ENCODE peak calls at places on chromosomes 1 and 21, in seven cellular contexts. L, W, J, O, F, I and G are unnamed samples.

GRCh38 chr1:212125654-212126053 is 90.1 kb downstream of the DTL start:
- DNase-seq in L (no peak), W (peak), J (no peak), O (no peak), F (no peak), I (no peak), G (no peak)

GRCh38 chr21:24042687-24043086 is 1564.6 kb downstream of the MRPL39 start:
- DNase-seq in L (no peak), W (no peak), J (no peak), O (no peak), F (no peak), I (no peak), G (no peak)

GRCh38 chr1:30603081-30603858 is 120.1 kb downstream of the MATN1 start:
- DNase-seq in L (no peak), W (no peak), J (no peak), O (no peak), F (no peak), I (no peak), G (no peak)

GRCh38 chr21:38269567-38269917 is 12.8 kb downstream of the KCNJ15 start:
- DNase-seq in L (no peak), W (no peak), J (peak), O (peak), F (no peak), I (no peak), G (no peak)

GRCh38 chr1:189851806-189852367 is 625.8 kb downstream of the BRINP3 start:
- DNase-seq in L (no peak), W (no peak), J (no peak), O (no peak), F (no peak), I (peak), G (no peak)

GRCh38 chr1:68201546-68202238 is 30.6 kb downstream of the WLS start:
- DNase-seq in L (no peak), W (no peak), J (no peak), O (no peak), F (no peak), I (peak), G (peak)

GRCh38 chr1:14259191-14259757 is 339.2 kb upstream of the KAZN start:
- DNase-seq in L (peak), W (peak), J (peak), O (no peak), F (peak), I (peak), G (peak)

GRCh38 chr1:16205891-16206546 is 6.4 kb downstream of the ARHGEF19 start:
- DNase-seq in L (no peak), W (no peak), J (no peak), O (no peak), F (no peak), I (no peak), G (no peak)

GRCh38 chr1:6743189-6744101 is 41.8 kb upstream of the CAMTA1 start:
- DNase-seq in L (peak), W (peak), J (peak), O (peak), F (peak), I (peak), G (peak)

GRCh38 chr1:150613061-150613920 is 16.1 kb downstream of the ENSA start:
- DNase-seq in L (peak), W (no peak), J (peak), O (no peak), F (no peak), I (peak), G (peak)

GRCh38 chr1:245156736-245157505 is 2.1 kb downstream of the KIF26B start:
- DNase-seq in L (no peak), W (no peak), J (peak), O (peak), F (no peak), I (peak), G (peak)

GRCh38 chr1:234342749-234343148 is 30.5 kb upstream of the COA6 start:
- DNase-seq in L (no peak), W (no peak), J (no peak), O (no peak), F (no peak), I (no peak), G (no peak)

GRCh38 chr1:226584164-226584563 is 35.6 kb downstream of the STUM start:
- DNase-seq in L (no peak), W (no peak), J (no peak), O (no peak), F (no peak), I (no peak), G (no peak)

GRCh38 chr1:39317910-39318633 is 113.6 kb downstream of the MACF1 start:
- DNase-seq in L (peak), W (peak), J (no peak), O (no peak), F (no peak), I (peak), G (no peak)

GRCh38 chr1:11661105-11661504 is 2.9 kb upstream of the FBXO6 start:
- DNase-seq in L (no peak), W (no peak), J (no peak), O (no peak), F (no peak), I (no peak), G (no peak)

GRCh38 chr1:175725684-175726083 is 17.7 kb downstream of the TNR start:
- DNase-seq in L (no peak), W (no peak), J (peak), O (peak), F (no peak), I (peak), G (no peak)

GRCh38 chr1:78779831-78780230 is 130.2 kb downstream of the IFI44 start:
- DNase-seq in L (no peak), W (no peak), J (peak), O (no peak), F (no peak), I (peak), G (peak)

GRCh38 chr1:156160000-156160743 is 6.8 kb downstream of the SEMA4A start:
- DNase-seq in L (peak), W (no peak), J (no peak), O (peak), F (no peak), I (no peak), G (no peak)

GRCh38 chr1:156337888-156338179 is 258 bp downstream of the CCT3 start:
- DNase-seq in L (no peak), W (no peak), J (no peak), O (no peak), F (no peak), I (no peak), G (no peak)

GRCh38 chr1:205632374-205633169 is 761 bp upstream of the ELK4 start:
- DNase-seq in L (no peak), W (no peak), J (no peak), O (no peak), F (no peak), I (no peak), G (peak)

GRCh38 chr1:206846475-206846874 is 18.9 kb upstream of the IL20 start:
- DNase-seq in L (no peak), W (no peak), J (no peak), O (no peak), F (no peak), I (no peak), G (no peak)

GRCh38 chr21:31218830-31219608 is 125.0 kb downstream of the TIAM1 start:
- DNase-seq in L (peak), W (peak), J (peak), O (no peak), F (peak), I (peak), G (peak)

GRCh38 chr1:25971044-25971881 is 26.6 kb downstream of the PAFAH2 start:
- DNase-seq in L (no peak), W (no peak), J (no peak), O (peak), F (no peak), I (no peak), G (no peak)

GRCh38 chr1:5939268-5940060 is 52.8 kb downstream of the NPHP4 start:
- DNase-seq in L (no peak), W (no peak), J (no peak), O (no peak), F (no peak), I (no peak), G (no peak)

GRCh38 chr1:2028870-2029560 is 9.9 kb downstream of the GABRD start:
- DNase-seq in L (no peak), W (no peak), J (no peak), O (no peak), F (no peak), I (no peak), G (no peak)

GRCh38 chr1:225868631-225869330 is 13.4 kb downstream of the TMEM63A start:
- DNase-seq in L (no peak), W (no peak), J (no peak), O (no peak), F (no peak), I (no peak), G (no peak)

GRCh38 chr21:38505654-38506523 is 7.6 kb upstream of the ERG start:
- DNase-seq in L (no peak), W (no peak), J (peak), O (peak), F (no peak), I (peak), G (peak)

GRCh38 chr1:181028241-181029014 is 5.4 kb upstream of the MR1 start:
- DNase-seq in L (no peak), W (no peak), J (peak), O (no peak), F (no peak), I (peak), G (peak)

GRCh38 chr1:29673669-29674624 is 437.6 kb downstream of the PTPRU start:
- DNase-seq in L (no peak), W (no peak), J (no peak), O (no peak), F (no peak), I (no peak), G (no peak)

GRCh38 chr1:25360596-25361581 is 22.8 kb downstream of the TMEM50A start:
- DNase-seq in L (peak), W (no peak), J (peak), O (no peak), F (no peak), I (peak), G (peak)

GRCh38 chr1:61426254-61426653 is 298.7 kb downstream of the TM2D1 start:
- DNase-seq in L (peak), W (no peak), J (no peak), O (no peak), F (no peak), I (no peak), G (no peak)

GRCh38 chr1:234296481-234296880 is 76.8 kb upstream of the COA6 start:
- DNase-seq in L (no peak), W (no peak), J (no peak), O (no peak), F (no peak), I (no peak), G (no peak)

GRCh38 chr1:106785136-106785535 is 271.3 kb upstream of the PRMT6 start:
- DNase-seq in L (no peak), W (no peak), J (no peak), O (no peak), F (no peak), I (peak), G (no peak)

GRCh38 chr1:18419845-18420184 is 60.9 kb upstream of the KLHDC7A start:
- DNase-seq in L (no peak), W (no peak), J (no peak), O (no peak), F (no peak), I (no peak), G (no peak)

GRCh38 chr21:44344541-44345183 is 5.5 kb upstream of the CFAP410 start:
- DNase-seq in L (no peak), W (peak), J (no peak), O (no peak), F (no peak), I (no peak), G (no peak)

GRCh38 chr1:177183801-177184200 is 13.0 kb downstream of the BRINP2 start:
- DNase-seq in L (no peak), W (no peak), J (no peak), O (no peak), F (no peak), I (no peak), G (no peak)

GRCh38 chr1:177181631-177182291 is 11.0 kb downstream of the BRINP2 start:
- DNase-seq in L (peak), W (peak), J (peak), O (peak), F (peak), I (peak), G (peak)

GRCh38 chr1:177190308-177190970 is 19.7 kb downstream of the BRINP2 start:
- DNase-seq in L (no peak), W (no peak), J (peak), O (no peak), F (no peak), I (no peak), G (no peak)

GRCh38 chr1:177181280-177181630 is 10.5 kb downstream of the BRINP2 start:
- DNase-seq in L (no peak), W (no peak), J (no peak), O (peak), F (no peak), I (no peak), G (no peak)

DNA sequence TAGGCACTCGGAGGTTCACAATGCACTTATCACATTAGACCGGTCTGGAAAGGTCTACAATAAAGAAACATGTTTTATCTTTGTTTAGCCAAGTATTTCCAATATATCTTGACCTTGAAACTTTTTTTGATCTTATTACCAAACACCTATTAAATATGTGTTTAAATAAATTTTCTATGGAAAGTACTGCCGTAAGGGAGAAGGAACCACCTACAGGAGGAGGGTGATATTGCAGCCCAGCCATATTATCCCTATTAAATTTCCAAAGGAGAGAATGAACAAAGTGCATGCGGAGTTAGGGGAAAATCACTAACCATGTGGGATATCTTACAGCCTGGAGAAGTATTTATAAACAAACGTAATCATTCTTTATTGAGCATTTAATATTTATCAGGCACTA is 14.5 kb downstream of the BRINP2 start:
- DNase-seq in L (no peak), W (no peak), J (peak), O (peak), F (no peak), I (no peak), G (no peak)
- TF ChIP-seq CTCF in L (peak), W (no peak), J (peak), O (peak), F (no peak), I (peak), G (peak)

DNA sequence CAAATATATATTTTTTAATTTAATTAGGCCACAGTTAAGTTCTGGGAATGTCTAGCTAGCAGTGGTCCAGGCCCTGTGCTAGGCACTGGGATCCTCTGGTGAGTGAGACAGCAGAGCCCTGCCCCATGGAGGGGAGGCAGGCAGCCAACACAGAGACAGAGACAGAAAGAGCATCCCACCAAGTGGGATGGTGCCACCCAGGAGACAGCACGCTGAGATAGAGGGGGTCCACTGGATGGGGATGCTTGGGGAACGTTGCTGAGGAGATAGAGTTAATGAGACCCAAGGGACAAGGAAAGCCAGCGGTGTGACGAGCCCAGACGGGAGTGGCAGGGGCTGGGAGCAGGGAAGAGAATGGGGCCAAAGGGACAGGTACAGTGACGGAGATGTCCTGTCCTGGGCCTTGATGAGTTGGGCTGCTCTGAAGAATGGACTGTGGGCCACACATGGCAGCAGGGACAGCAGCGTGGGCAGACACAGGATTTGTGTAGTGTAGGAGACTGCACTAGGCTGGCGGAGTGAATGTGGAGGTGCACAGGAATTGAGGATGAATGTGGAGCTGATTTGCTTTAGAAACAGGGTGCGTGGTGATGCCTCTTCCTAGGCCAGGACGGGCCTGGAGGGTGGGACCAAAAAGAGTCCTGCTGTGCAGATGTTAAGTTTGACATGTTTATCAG is 22.8 kb downstream of the RAB4A start:
- DNase-seq in L (no peak), W (no peak), J (no peak), O (no peak), F (no peak), I (no peak), G (no peak)
- H3K4me3 ChIP-seq in L (no peak), W (no peak), J (no peak), O (no peak), F (no peak), I (no peak), G (no peak)

GRCh38 chr1:23798662-23799142 is 1.9 kb downstream of the GALE start:
- DNase-seq in L (no peak), W (peak), J (no peak), O (peak), F (no peak), I (no peak), G (no peak)
- TF ChIP-seq CTCF in L (no peak), W (no peak), J (peak), O (peak), F (no peak), I (peak), G (no peak)

DNA sequence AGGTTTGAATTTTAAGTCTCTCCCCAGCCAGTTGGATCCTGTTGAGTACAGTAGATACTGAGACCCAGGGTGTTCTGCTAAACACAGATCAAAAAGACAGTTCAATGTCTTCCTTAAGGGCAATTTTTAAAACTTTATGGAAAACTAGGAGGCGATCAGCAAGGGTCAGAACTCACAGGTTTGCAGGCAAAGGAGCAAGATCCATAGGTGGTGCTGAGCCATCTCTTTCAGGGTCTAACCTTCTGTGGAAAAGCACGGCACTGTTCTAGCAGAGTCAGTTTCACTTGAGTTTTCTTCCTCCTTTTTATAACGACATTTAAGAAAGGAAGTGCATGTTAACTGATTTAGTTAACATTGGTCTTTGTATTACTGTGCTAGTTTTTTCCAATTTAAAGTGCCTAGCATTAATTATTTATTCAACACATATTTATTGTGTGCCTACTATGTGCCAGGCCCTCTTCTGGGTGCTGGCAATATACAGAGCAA is at the start of gene CD84:
- DNase-seq in L (no peak), W (no peak), J (no peak), O (no peak), F (no peak), I (no peak), G (no peak)
- H3K4me3 ChIP-seq in L (peak), W (no peak), J (no peak), O (no peak), F (peak), I (no peak), G (no peak)

GRCh38 chr1:97904528-97904927 is 16.3 kb downstream of the DPYD start:
- DNase-seq in L (no peak), W (no peak), J (peak), O (no peak), F (no peak), I (peak), G (peak)
- TF ChIP-seq CTCF in L (no peak), W (no peak), J (no peak), O (no peak), F (no peak), I (no peak), G (no peak)